ENCODE peak calls at places on chromosomes 2 and 18, in four cellular contexts. One of them, this sample, is unnamed.

GRCh38 chr18:48194787-48195186 is 214.4 kb downstream of the ZBTB7C start:
- DNase-seq in fibroblast of gingiva: no peak
- DNase-seq in ureter: no peak
- DNase-seq in amniotic epithelial cell: no peak
- DNase-seq in this sample: no peak

GRCh38 chr18:13231151-13231550 is 12.6 kb downstream of the LDLRAD4 start:
- DNase-seq in fibroblast of gingiva: no peak
- DNase-seq in ureter: peak
- DNase-seq in amniotic epithelial cell: no peak
- DNase-seq in this sample: no peak

GRCh38 chr2:208129804-208130712 is at the start of gene CRYGC:
- DNase-seq in fibroblast of gingiva: no peak
- DNase-seq in ureter: no peak
- DNase-seq in amniotic epithelial cell: peak
- DNase-seq in this sample: peak

GRCh38 chr2:907706-908105 is 42.9 kb upstream of the SNTG2 start:
- DNase-seq in ureter: no peak
- DNase-seq in amniotic epithelial cell: no peak
- DNase-seq in fibroblast of gingiva: no peak
- DNase-seq in this sample: peak

GRCh38 chr2:233063976-233064411 is 3.9 kb downstream of the INPP5D start:
- DNase-seq in ureter: peak
- DNase-seq in fibroblast of gingiva: no peak
- DNase-seq in amniotic epithelial cell: no peak
- DNase-seq in this sample: no peak

GRCh38 chr18:3857544-3857943 is 407.6 kb downstream of the TGIF1 start:
- DNase-seq in ureter: no peak
- DNase-seq in fibroblast of gingiva: no peak
- DNase-seq in amniotic epithelial cell: peak
- DNase-seq in this sample: no peak

GRCh38 chr2:135689679-135690078 is 52.0 kb upstream of the UBXN4 start:
- DNase-seq in ureter: no peak
- DNase-seq in fibroblast of gingiva: no peak
- DNase-seq in amniotic epithelial cell: no peak
- DNase-seq in this sample: no peak

GRCh38 chr2:118987886-118988285 is 45.9 kb downstream of the MARCO start:
- DNase-seq in amniotic epithelial cell: no peak
- DNase-seq in ureter: no peak
- DNase-seq in fibroblast of gingiva: no peak
- DNase-seq in this sample: no peak

GRCh38 chr2:235901243-235901642 is 266.9 kb downstream of the GBX2 start:
- DNase-seq in fibroblast of gingiva: no peak
- DNase-seq in amniotic epithelial cell: no peak
- DNase-seq in ureter: no peak
- DNase-seq in this sample: no peak

This sample was measured in vagina.